ENCODE peak calls at places on chromosomes 13 and 19, in nine cellular contexts. O is GM12865; Q is brain microvascular endothelial cell; C is T-cell; R is stimulated activated CD4-positive, alpha-beta T cell treated with anti-CD3 and anti-CD28 coated beads, Interleukin-15, amount 100 ng/mL, for 1 hour; H is kidney tubule cell; Z is pancreas; B is occipital lobe; F is A549. I is an unnamed sample.

GRCh38 chr19:406999-407491 is 1.9 kb downstream of the C2CD4C start:
- DNase-seq in O (no peak), Q (no peak), C (no peak), R (no peak), H (no peak), Z (no peak), B (no peak), F (no peak), I (no peak)

GRCh38 chr19:38388310-38389100 is at the start of gene SPRED3:
- DNase-seq in O (no peak), Q (no peak), C (no peak), R (no peak), H (peak; percentile 68), Z (peak; percentile 67), B (no peak), F (peak; percentile 79), I (no peak)

GRCh38 chr13:40116008-40116407 is 460.5 kb downstream of the COG6 start:
- DNase-seq in O (peak; percentile 62), Q (peak; percentile 96), C (peak; percentile 18), R (no peak), H (peak; percentile 87), Z (peak; percentile 51), B (no peak), F (peak; percentile 60), I (peak; percentile 71)

GRCh38 chr13:100100115-100100879 is 11.4 kb downstream of the PCCA start:
- DNase-seq in O (no peak), Q (peak; percentile 62), C (no peak), R (no peak), H (peak; percentile 95), Z (no peak), B (no peak), F (peak; percentile 19), I (peak; percentile 71)

GRCh38 chr19:29685326-29685725 is 20.1 kb downstream of the PLEKHF1 start:
- DNase-seq in O (no peak), Q (no peak), C (no peak), R (no peak), H (no peak), Z (no peak), B (no peak), F (no peak), I (no peak)

GRCh38 chr13:109509154-109509905 is 277.1 kb downstream of the IRS2 start:
- DNase-seq in O (no peak), Q (peak; percentile 63), C (no peak), R (no peak), H (peak; percentile 6), Z (no peak), B (no peak), F (no peak), I (no peak)

GRCh38 chr19:55091126-55091910 is 15.6 kb downstream of the EPS8L1 start:
- DNase-seq in O (no peak), Q (no peak), C (no peak), R (no peak), H (no peak), Z (no peak), B (no peak), F (no peak), I (no peak)

GRCh38 chr13:36885901-36886300 is 34.1 kb downstream of the SMAD9 start:
- DNase-seq in O (no peak), Q (no peak), C (no peak), R (no peak), H (no peak), Z (no peak), B (no peak), F (no peak), I (no peak)

GRCh38 chr13:33816912-33817311 is 1.0 kb upstream of the RFC3 start:
- DNase-seq in O (no peak), Q (no peak), C (no peak), R (no peak), H (no peak), Z (no peak), B (no peak), F (no peak), I (no peak)

GRCh38 chr13:113649212-113649611 is 8.8 kb downstream of the ATP4B start:
- DNase-seq in O (no peak), Q (no peak), C (no peak), R (no peak), H (no peak), Z (peak; percentile 14), B (no peak), F (no peak), I (no peak)

GRCh38 chr13:97221046-97221445 is 1.1 kb upstream of the MBNL2 start:
- DNase-seq in O (no peak), Q (no peak), C (no peak), R (no peak), H (no peak), Z (no peak), B (no peak), F (no peak), I (no peak)

GRCh38 chr13:67367385-67367784 is 137.2 kb upstream of the PCDH9 start:
- DNase-seq in O (no peak), Q (no peak), C (no peak), R (no peak), H (no peak), Z (no peak), B (no peak), F (no peak), I (no peak)

GRCh38 chr19:30602661-30603322 is 230.6 kb downstream of the ZNF536 start:
- DNase-seq in O (no peak), Q (no peak), C (no peak), R (no peak), H (no peak), Z (no peak), B (no peak), F (no peak), I (no peak)

GRCh38 chr13:97191615-97192014 is 30.5 kb upstream of the MBNL2 start:
- DNase-seq in O (no peak), Q (no peak), C (no peak), R (no peak), H (no peak), Z (no peak), B (peak; percentile 7), F (no peak), I (no peak)

GRCh38 chr19:46015961-46016425 is 6.9 kb downstream of the PGLYRP1 start:
- DNase-seq in O (no peak), Q (no peak), C (no peak), R (no peak), H (no peak), Z (no peak), B (no peak), F (no peak), I (no peak)

GRCh38 chr13:64234255-64234654 is 2818.6 kb upstream of the PCDH20 start:
- DNase-seq in O (no peak), Q (peak; percentile 73), C (no peak), R (no peak), H (no peak), Z (no peak), B (no peak), F (no peak), I (no peak)

GRCh38 chr19:7986321-7987083 is 18.9 kb downstream of the ELAVL1 start:
- DNase-seq in O (no peak), Q (peak; percentile 61), C (no peak), R (no peak), H (peak; percentile 74), Z (no peak), B (no peak), F (no peak), I (peak; percentile 65)

GRCh38 chr19:51440846-51441409 is 17.3 kb downstream of the SIGLEC8 start:
- DNase-seq in O (no peak), Q (no peak), C (no peak), R (peak; percentile 45), H (peak; percentile 6), Z (no peak), B (no peak), F (no peak), I (peak; percentile 50)

GRCh38 chr19:2308114-2308556 is at the start of gene LINGO3:
- DNase-seq in O (no peak), Q (no peak), C (no peak), R (no peak), H (no peak), Z (no peak), B (no peak), F (no peak), I (no peak)

GRCh38 chr13:23744315-23744714 is 144.9 kb downstream of the MIPEP start:
- DNase-seq in O (no peak), Q (no peak), C (no peak), R (no peak), H (peak; percentile 93), Z (no peak), B (no peak), F (no peak), I (no peak)

I was measured in H4.